ENCODE peak calls at places on chromosome 9, in seven cellular contexts. T is substantia nigra; Q is heart left ventricle; G is activated naive CD8-positive, alpha-beta T cell treated with anti-CD3 and anti-CD28 coated beads, Interleukin-2, amount 50 U/mL, for 24 hours; X is ELR; F is cardiac fibroblast; J is left colon. O is an unnamed sample.

GRCh38 chr9:7489018-7489417 is 310.6 kb downstream of the DMAC1 start:
- DNase-seq in T (no peak), Q (peak; percentile 43), G (no peak), X (no peak), F (peak; percentile 6), J (peak; percentile 45), O (no peak)

GRCh38 chr9:14057347-14058077 is 256.4 kb downstream of the NFIB start:
- DNase-seq in T (no peak), Q (no peak), G (no peak), X (no peak), F (no peak), J (no peak), O (no peak)

GRCh38 chr9:128282500-128282899 is 6.4 kb downstream of the SWI5 start:
- DNase-seq in T (no peak), Q (no peak), G (no peak), X (peak; percentile 98), F (peak; percentile 89), J (no peak), O (no peak)

GRCh38 chr9:108241384-108241783 is 614.4 kb downstream of the ACTL7B start:
- DNase-seq in T (no peak), Q (no peak), G (no peak), X (no peak), F (no peak), J (no peak), O (no peak)

GRCh38 chr9:108634164-108634563 is 221.6 kb downstream of the ACTL7B start:
- DNase-seq in T (no peak), Q (no peak), G (no peak), X (peak; percentile 37), F (peak; percentile 58), J (peak; percentile 65), O (no peak)

GRCh38 chr9:6567140-6567591 is 78.4 kb downstream of the GLDC start:
- DNase-seq in T (no peak), Q (no peak), G (no peak), X (peak; percentile 96), F (peak; percentile 98), J (no peak), O (no peak)

GRCh38 chr9:113131689-113132151 is 19.1 kb upstream of the SLC31A2 start:
- DNase-seq in T (no peak), Q (no peak), G (no peak), X (peak; percentile 33), F (peak; percentile 45), J (no peak), O (no peak)

GRCh38 chr9:75185585-75186170 is 97.4 kb downstream of the OSTF1 start:
- DNase-seq in T (no peak), Q (peak; percentile 25), G (peak; percentile 62), X (peak; percentile 63), F (peak; percentile 57), J (peak; percentile 53), O (no peak)

GRCh38 chr9:113993838-113994540 is 84.1 kb downstream of the AMBP start:
- DNase-seq in T (peak; percentile 70), Q (peak; percentile 86), G (no peak), X (no peak), F (peak; percentile 74), J (peak; percentile 51), O (no peak)

GRCh38 chr9:38390442-38390841 is 2.1 kb upstream of the ALDH1B1 start:
- DNase-seq in T (no peak), Q (no peak), G (no peak), X (no peak), F (no peak), J (no peak), O (no peak)

GRCh38 chr9:135394131-135394530 is 85.5 kb upstream of the PPP1R26 start:
- DNase-seq in T (no peak), Q (no peak), G (no peak), X (no peak), F (no peak), J (no peak), O (no peak)

GRCh38 chr9:36166150-36166927 is 2.8 kb upstream of the CCIN start:
- DNase-seq in T (peak; percentile 52), Q (peak; percentile 87), G (peak; percentile 90), X (peak; percentile 91), F (peak; percentile 85), J (peak; percentile 86), O (peak; percentile 85)

O was measured in central memory CD8-positive, alpha-beta T cell.